ENCODE peak calls at places on chromosome 14, in nine cellular contexts. O is natural killer cell treated with Interleukin-12 subunit alpha and Interleukin-12 subunit beta and Interleukin-15 and Interleukin-18, amount 100 ng/mL, for 72 hours; Z is AG10803; G is nucleus accumbens; V is NCI-H1436; Y is HTR-8/SVneo; W is NCI-H774; B is heart left ventricle; P is nephron progenitor cell. T is an unnamed sample.

GRCh38 chr14:73825551-73826188 is 26.0 kb upstream of the PTGR2 start:
- DNase-seq in O (peak; percentile 80), Z (peak; percentile 81), G (peak; percentile 69), V (peak; percentile 53), Y (peak; percentile 94), W (peak; percentile 49), B (peak; percentile 95), P (peak; percentile 75), T (peak; percentile 84)

GRCh38 chr14:54699087-54699530 is 132.2 kb downstream of the SAMD4A start:
- DNase-seq in O (no peak), Z (peak; percentile 66), G (no peak), V (no peak), Y (no peak), W (no peak), B (peak; percentile 77), P (no peak), T (no peak)

GRCh38 chr14:37253905-37254304 is 56.2 kb downstream of the MIPOL1 start:
- DNase-seq in O (no peak), Z (peak; percentile 55), G (no peak), V (no peak), Y (peak; percentile 15), W (peak; percentile 61), B (no peak), P (no peak), T (no peak)

GRCh38 chr14:73239463-73240241 is 2.3 kb downstream of the PAPLN start:
- DNase-seq in O (no peak), Z (peak; percentile 47), G (no peak), V (no peak), Y (no peak), W (no peak), B (peak; percentile 66), P (peak; percentile 62), T (no peak)

GRCh38 chr14:64364907-64365306 is 23.2 kb upstream of the MTHFD1 start:
- DNase-seq in O (no peak), Z (peak; percentile 22), G (no peak), V (no peak), Y (peak; percentile 67), W (no peak), B (no peak), P (no peak), T (no peak)

GRCh38 chr14:99924379-99924778 is 131.2 kb downstream of the EML1 start:
- DNase-seq in O (no peak), Z (no peak), G (no peak), V (no peak), Y (no peak), W (no peak), B (no peak), P (no peak), T (no peak)

GRCh38 chr14:71206766-71207371 is 299.6 kb downstream of the PCNX1 start:
- DNase-seq in O (peak; percentile 18), Z (peak; percentile 90), G (peak; percentile 15), V (no peak), Y (peak; percentile 84), W (no peak), B (peak; percentile 83), P (no peak), T (no peak)

GRCh38 chr14:104460920-104461651 is 118.5 kb upstream of the C14orf180 start:
- DNase-seq in O (no peak), Z (no peak), G (no peak), V (no peak), Y (no peak), W (no peak), B (no peak), P (peak; percentile 55), T (no peak)

GRCh38 chr14:29735459-29735858 is 192.2 kb downstream of the PRKD1 start:
- DNase-seq in O (no peak), Z (no peak), G (no peak), V (no peak), Y (no peak), W (no peak), B (no peak), P (no peak), T (no peak)

GRCh38 chr14:68729556-68729955 is 63.3 kb downstream of the ZFP36L1 start:
- DNase-seq in O (no peak), Z (no peak), G (no peak), V (no peak), Y (no peak), W (no peak), B (peak; percentile 55), P (no peak), T (no peak)

GRCh38 chr14:69766984-69767368 is at the start of gene SRSF5:
- DNase-seq in O (peak; percentile 97), Z (peak; percentile 98), G (peak; percentile 91), V (peak; percentile 95), Y (peak; percentile 100), W (peak; percentile 79), B (peak; percentile 98), P (peak; percentile 93), T (peak; percentile 92)

GRCh38 chr14:99606359-99606758 is 2.4 kb upstream of the CCDC85C start:
- DNase-seq in O (no peak), Z (no peak), G (no peak), V (no peak), Y (no peak), W (no peak), B (no peak), P (no peak), T (no peak)

GRCh38 chr14:50948205-50948604 is 3.9 kb upstream of the PYGL start:
- DNase-seq in O (no peak), Z (no peak), G (no peak), V (no peak), Y (no peak), W (no peak), B (no peak), P (no peak), T (no peak)

GRCh38 chr14:53808042-53808441 is 148.6 kb downstream of the BMP4 start:
- DNase-seq in O (no peak), Z (no peak), G (no peak), V (no peak), Y (no peak), W (no peak), B (no peak), P (no peak), T (no peak)

GRCh38 chr14:67418368-67419174 is 6.6 kb upstream of the PLEK2 start:
- DNase-seq in O (peak; percentile 32), Z (no peak), G (no peak), V (no peak), Y (peak; percentile 79), W (no peak), B (no peak), P (no peak), T (no peak)

GRCh38 chr14:103686831-103687485 is 28.3 kb downstream of the XRCC3 start:
- DNase-seq in O (no peak), Z (peak; percentile 32), G (no peak), V (no peak), Y (no peak), W (no peak), B (no peak), P (no peak), T (no peak)

GRCh38 chr14:95467232-95467631 is 49.2 kb downstream of the SYNE3 start:
- DNase-seq in O (no peak), Z (no peak), G (no peak), V (no peak), Y (no peak), W (no peak), B (peak; percentile 23), P (no peak), T (no peak)

GRCh38 chr14:73712540-73713141 is 1.5 kb downstream of the PNMA1 start:
- DNase-seq in O (no peak), Z (no peak), G (no peak), V (peak; percentile 24), Y (peak; percentile 51), W (no peak), B (no peak), P (no peak), T (peak; percentile 66)

GRCh38 chr14:103623883-103624482 is 5.0 kb upstream of the KLC1 start:
- DNase-seq in O (peak; percentile 65), Z (no peak), G (no peak), V (peak; percentile 39), Y (no peak), W (no peak), B (peak; percentile 60), P (peak; percentile 28), T (no peak)

GRCh38 chr14:85516239-85517112 is 13.5 kb upstream of the FLRT2 start:
- DNase-seq in O (no peak), Z (peak; percentile 94), G (no peak), V (no peak), Y (peak; percentile 23), W (no peak), B (no peak), P (no peak), T (no peak)

GRCh38 chr14:39939023-39939422 is 506.8 kb upstream of the FBXO33 start:
- DNase-seq in O (no peak), Z (no peak), G (no peak), V (no peak), Y (no peak), W (no peak), B (no peak), P (no peak), T (no peak)

GRCh38 chr14:92987148-92987570 is 64.2 kb downstream of the CHGA start:
- DNase-seq in O (no peak), Z (no peak), G (no peak), V (no peak), Y (no peak), W (no peak), B (no peak), P (no peak), T (no peak)

GRCh38 chr14:55026441-55026792 is 482 bp downstream of the WDHD1 start:
- DNase-seq in O (no peak), Z (no peak), G (no peak), V (no peak), Y (no peak), W (no peak), B (no peak), P (no peak), T (no peak)

GRCh38 chr14:74582910-74583581 is 29.0 kb downstream of the LTBP2 start:
- DNase-seq in O (no peak), Z (peak; percentile 69), G (no peak), V (no peak), Y (no peak), W (no peak), B (peak; percentile 78), P (no peak), T (no peak)

GRCh38 chr14:106691601-106692291 is 1165.4 kb downstream of the TMEM121 start:
- DNase-seq in O (peak; percentile 76), Z (no peak), G (no peak), V (no peak), Y (no peak), W (no peak), B (peak; percentile 30), P (peak; percentile 2), T (peak; percentile 78)

GRCh38 chr14:50773632-50774541 is 57.1 kb downstream of the NIN start:
- DNase-seq in O (no peak), Z (peak; percentile 53), G (no peak), V (no peak), Y (peak; percentile 64), W (no peak), B (peak; percentile 25), P (peak; percentile 72), T (no peak)

GRCh38 chr14:31207287-31207745 is 277 bp downstream of the HECTD1 start:
- DNase-seq in O (no peak), Z (no peak), G (no peak), V (no peak), Y (no peak), W (peak; percentile 80), B (no peak), P (no peak), T (no peak)

GRCh38 chr14:101019974-101020710 is 116.6 kb upstream of the RTL1 start:
- DNase-seq in O (no peak), Z (no peak), G (no peak), V (no peak), Y (no peak), W (no peak), B (no peak), P (no peak), T (no peak)

GRCh38 chr14:71595441-71595840 is 336.8 kb upstream of the RGS6 start:
- DNase-seq in O (no peak), Z (no peak), G (no peak), V (no peak), Y (no peak), W (no peak), B (no peak), P (no peak), T (no peak)

GRCh38 chr14:37034410-37035285 is 137.8 kb downstream of the SLC25A21 start:
- DNase-seq in O (no peak), Z (peak; percentile 76), G (no peak), V (no peak), Y (no peak), W (no peak), B (no peak), P (peak; percentile 12), T (no peak)

GRCh38 chr14:24398943-24399801 is at the start of gene NYNRIN:
- DNase-seq in O (no peak), Z (no peak), G (no peak), V (peak; percentile 17), Y (peak; percentile 26), W (no peak), B (no peak), P (peak; percentile 86), T (no peak)

T was measured in GM10248.